ENCODE peak calls at places on chromosomes 1 and 21, in nine cellular contexts. Q is GM12865; B is body of pancreas; F is GM12878; S is DMS153; D is caudate nucleus; R is stimulated activated CD8-positive, alpha-beta memory T cell treated with anti-CD3 and anti-CD28 coated beads, Interleukin-4, amount 100 ng/mL, for 1 hour; J is NCI-H2029; K is cerebellar cortex. I is an unnamed sample.

GRCh38 chr1:29743264-29743663 is 506.9 kb downstream of the PTPRU start:
- DNase-seq in R (no peak), S (no peak), F (no peak), K (no peak), D (no peak), B (no peak), J (no peak), Q (no peak), I (no peak)

GRCh38 chr1:155010211-155010918 is 7.8 kb downstream of the ZBTB7B start:
- DNase-seq in J (no peak), Q (no peak), K (no peak), F (no peak), S (no peak), R (no peak), B (no peak), D (no peak), I (no peak)

GRCh38 chr1:24555591-24556413 is at the start of gene NCMAP:
- DNase-seq in S (no peak), D (no peak), Q (no peak), J (no peak), R (no peak), F (no peak), K (no peak), B (peak), I (no peak)

GRCh38 chr21:26490771-26491170 is 82.3 kb downstream of the CYYR1 start:
- DNase-seq in F (no peak), S (no peak), R (no peak), K (no peak), D (no peak), B (no peak), Q (no peak), J (no peak), I (no peak)

GRCh38 chr1:99849413-99849743 is 783 bp upstream of the AGL start:
- DNase-seq in K (peak), Q (peak), J (no peak), B (no peak), F (peak), S (no peak), R (no peak), D (no peak), I (peak)

GRCh38 chr1:220786337-220787068 is at the start of gene MTARC1:
- DNase-seq in F (no peak), R (no peak), Q (peak), B (peak), D (peak), J (peak), K (peak), S (peak), I (peak)

GRCh38 chr1:30915491-30916230 is 7.1 kb upstream of the SDC3 start:
- DNase-seq in D (no peak), K (no peak), Q (no peak), F (no peak), R (no peak), B (no peak), S (no peak), J (no peak), I (no peak)

GRCh38 chr1:15799928-15800835 is 7.3 kb downstream of the UQCRHL start:
- DNase-seq in B (peak), R (no peak), K (peak), J (no peak), Q (no peak), D (no peak), S (no peak), F (no peak), I (peak)

GRCh38 chr1:33147997-33148314 is 33.9 kb downstream of the TRIM62 start:
- DNase-seq in R (no peak), D (no peak), B (no peak), K (no peak), J (no peak), S (no peak), Q (peak), F (no peak), I (no peak)

GRCh38 chr1:152479792-152480595 is 30.6 kb upstream of the LCE5A start:
- DNase-seq in R (peak), J (no peak), K (peak), D (no peak), F (no peak), B (peak), S (no peak), Q (peak), I (no peak)

GRCh38 chr1:38204698-38205097 is 158.1 kb upstream of the POU3F1 start:
- DNase-seq in Q (no peak), F (no peak), D (no peak), R (no peak), B (no peak), J (no peak), S (no peak), K (no peak), I (no peak)